ENCODE peak calls at places on chromosomes 13 and 19, in eight cellular contexts. R is progenitor cell of endocrine pancreas, J is glutamatergic neuron, T is HEK293T, Y is KBM-7, I is heart right ventricle, G is anterior cingulate cortex, X is heart left ventricle. E is an unnamed sample.

GRCh38 chr13:50629497-50629896 is 214.0 kb downstream of the DLEU7 start:
- DNase-seq in R (no peak), J (no peak), T (no peak), Y (no peak), I (no peak), G (no peak), X (no peak), E (no peak)

GRCh38 chr19:1066748-1067340 is at the start of gene ARHGAP45:
- DNase-seq in R (no peak), J (no peak), T (peak), Y (peak), I (no peak), G (no peak), X (peak), E (peak)

GRCh38 chr19:48476176-48476575 is 7.0 kb downstream of the CYTH2 start:
- DNase-seq in R (no peak), J (no peak), T (no peak), Y (no peak), I (no peak), G (no peak), X (no peak), E (no peak)

GRCh38 chr13:24723206-24723605 is 40.8 kb upstream of the RNF17 start:
- DNase-seq in R (no peak), J (no peak), T (no peak), Y (no peak), I (no peak), G (no peak), X (no peak), E (no peak)

GRCh38 chr19:17579523-17580244 is 24.2 kb downstream of the COLGALT1 start:
- DNase-seq in R (no peak), J (peak), T (peak), Y (peak), I (peak), G (no peak), X (peak), E (peak)

GRCh38 chr13:49833402-49833801 is 40.9 kb upstream of the KPNA3 start:
- DNase-seq in R (no peak), J (no peak), T (no peak), Y (no peak), I (no peak), G (no peak), X (no peak), E (no peak)

GRCh38 chr19:32830231-32831014 is 39.1 kb downstream of the SLC7A9 start:
- DNase-seq in R (no peak), J (no peak), T (no peak), Y (no peak), I (no peak), G (no peak), X (no peak), E (no peak)

GRCh38 chr19:45882652-45883585 is 3.0 kb downstream of the IRF2BP1 start:
- DNase-seq in R (peak), J (peak), T (peak), Y (peak), I (peak), G (no peak), X (peak), E (peak)

GRCh38 chr13:113323869-113324268 is 26.8 kb downstream of the LAMP1 start:
- DNase-seq in R (no peak), J (no peak), T (no peak), Y (no peak), I (no peak), G (no peak), X (no peak), E (no peak)

GRCh38 chr19:11737964-11738745 is 591 bp downstream of the ZNF823 start:
- DNase-seq in R (peak), J (peak), T (peak), Y (peak), I (peak), G (no peak), X (peak), E (peak)

GRCh38 chr19:16156904-16157303 is 13.4 kb downstream of the HSH2D start:
- DNase-seq in R (no peak), J (no peak), T (no peak), Y (no peak), I (no peak), G (no peak), X (no peak), E (no peak)

GRCh38 chr19:19077103-19077502 is 13.3 kb downstream of the SLC25A42 start:
- DNase-seq in R (no peak), J (no peak), T (no peak), Y (no peak), I (no peak), G (no peak), X (no peak), E (no peak)

GRCh38 chr19:48819366-48819816 is 8.6 kb upstream of the BCAT2 start:
- DNase-seq in R (no peak), J (no peak), T (no peak), Y (no peak), I (peak), G (no peak), X (peak), E (no peak)

GRCh38 chr13:73399347-73400216 is 340.8 kb downstream of the KLF5 start:
- DNase-seq in R (no peak), J (no peak), T (no peak), Y (no peak), I (no peak), G (no peak), X (no peak), E (no peak)

GRCh38 chr13:112642061-112642460 is 47.8 kb upstream of the ATP11A start:
- DNase-seq in R (no peak), J (no peak), T (no peak), Y (no peak), I (no peak), G (no peak), X (no peak), E (no peak)

GRCh38 chr13:38002596-38002995 is 133.0 kb upstream of the TRPC4 start:
- DNase-seq in R (no peak), J (no peak), T (peak), Y (no peak), I (no peak), G (no peak), X (no peak), E (no peak)

GRCh38 chr19:47232422-47233211 is 1.6 kb upstream of the BBC3 start:
- DNase-seq in R (no peak), J (no peak), T (no peak), Y (peak), I (no peak), G (no peak), X (no peak), E (peak)

GRCh38 chr13:94967183-94968039 is 255.1 kb upstream of the SOX21 start:
- DNase-seq in R (peak), J (peak), T (peak), Y (peak), I (no peak), G (no peak), X (no peak), E (no peak)

GRCh38 chr13:27034678-27035111 is 136.9 kb downstream of the USP12 start:
- DNase-seq in R (no peak), J (no peak), T (no peak), Y (no peak), I (peak), G (no peak), X (no peak), E (no peak)

GRCh38 chr19:1003283-1003682 is 3.1 kb downstream of the GRIN3B start:
- DNase-seq in R (no peak), J (peak), T (no peak), Y (no peak), I (no peak), G (no peak), X (no peak), E (no peak)

GRCh38 chr19:40315812-40316475 is 30.8 kb upstream of the AKT2 start:
- DNase-seq in R (no peak), J (no peak), T (no peak), Y (no peak), I (no peak), G (no peak), X (no peak), E (no peak)

GRCh38 chr19:55210120-55210493 is 806 bp upstream of the PTPRH start:
- DNase-seq in R (no peak), J (no peak), T (no peak), Y (no peak), I (no peak), G (no peak), X (no peak), E (no peak)

GRCh38 chr13:75745387-75745786 is 109.3 kb downstream of the LMO7 start:
- DNase-seq in R (no peak), J (no peak), T (no peak), Y (no peak), I (no peak), G (no peak), X (no peak), E (no peak)

GRCh38 chr13:114286808-114287207 is 5.4 kb downstream of the UPF3A start:
- DNase-seq in R (no peak), J (no peak), T (no peak), Y (no peak), I (no peak), G (no peak), X (no peak), E (no peak)

GRCh38 chr19:38043649-38044144 is 136.7 kb downstream of the SIPA1L3 start:
- DNase-seq in R (no peak), J (no peak), T (no peak), Y (no peak), I (no peak), G (no peak), X (no peak), E (no peak)

GRCh38 chr19:1913781-1914577 is 8.8 kb downstream of the ADAT3 start:
- DNase-seq in R (no peak), J (no peak), T (no peak), Y (no peak), I (no peak), G (no peak), X (no peak), E (no peak)

GRCh38 chr19:883661-884211 is 9.3 kb downstream of the MED16 start:
- DNase-seq in R (no peak), J (no peak), T (no peak), Y (no peak), I (no peak), G (no peak), X (no peak), E (no peak)

GRCh38 chr13:70613295-70613694 is 505.0 kb upstream of the KLHL1 start:
- DNase-seq in R (no peak), J (no peak), T (peak), Y (no peak), I (no peak), G (no peak), X (no peak), E (peak)

GRCh38 chr13:105033999-105034398 is 1501.5 kb downstream of the EFNB2 start:
- DNase-seq in R (no peak), J (no peak), T (no peak), Y (no peak), I (no peak), G (no peak), X (no peak), E (no peak)

GRCh38 chr13:96925869-96926628 is 68.2 kb downstream of the OXGR1 start:
- DNase-seq in R (no peak), J (no peak), T (no peak), Y (no peak), I (no peak), G (no peak), X (no peak), E (no peak)

GRCh38 chr19:10114651-10115391 is 3.3 kb downstream of the P2RY11 start:
- DNase-seq in R (no peak), J (no peak), T (no peak), Y (peak), I (no peak), G (no peak), X (no peak), E (no peak)

GRCh38 chr13:93460005-93460404 is 233.4 kb downstream of the GPC6 start:
- DNase-seq in R (no peak), J (no peak), T (no peak), Y (no peak), I (no peak), G (no peak), X (no peak), E (no peak)